ENCODE peak calls at places on chromosomes 13 and 19, in eight cellular contexts. D is pancreas, R is GM20000, T is thyroid gland, O is Calu3, M is thoracic aorta, S is psoas muscle, C is progenitor cell of endocrine pancreas. Q is an unnamed sample.

GRCh38 chr19:18194554-18195238 is 1.7 kb downstream of the MPV17L2 start:
- DNase-seq in D (no peak), R (no peak), T (no peak), O (no peak), M (no peak), S (no peak), C (no peak), Q (peak; percentile 58)

GRCh38 chr19:53881482-53882390 is at the start of gene PRKCG:
- DNase-seq in D (peak; percentile 41), R (peak; percentile 68), T (no peak), O (peak; percentile 96), M (no peak), S (no peak), C (peak; percentile 68), Q (peak; percentile 54)

GRCh38 chr19:3619631-3620012 is 7.0 kb downstream of the CACTIN start:
- DNase-seq in D (no peak), R (no peak), T (no peak), O (no peak), M (no peak), S (peak; percentile 5), C (no peak), Q (no peak)

GRCh38 chr19:46967578-46968018 is 52.0 kb upstream of the NPAS1 start:
- DNase-seq in D (no peak), R (no peak), T (peak; percentile 91), O (no peak), M (no peak), S (peak; percentile 71), C (no peak), Q (no peak)

GRCh38 chr19:48872884-48873475 is 759 bp downstream of the PPP1R15A start:
- DNase-seq in D (peak; percentile 86), R (peak; percentile 85), T (peak; percentile 89), O (peak; percentile 91), M (peak; percentile 86), S (peak; percentile 84), C (peak; percentile 37), Q (peak; percentile 80)

GRCh38 chr13:39051157-39051556 is 12.9 kb downstream of the NHLRC3 start:
- DNase-seq in D (no peak), R (peak; percentile 17), T (no peak), O (no peak), M (no peak), S (no peak), C (no peak), Q (peak; percentile 23)

GRCh38 chr13:111394211-111394922 is 73.9 kb downstream of the TEX29 start:
- DNase-seq in D (no peak), R (no peak), T (no peak), O (no peak), M (no peak), S (no peak), C (no peak), Q (no peak)

GRCh38 chr19:35363001-35363590 is 4.8 kb downstream of the FFAR3 start:
- DNase-seq in D (no peak), R (no peak), T (no peak), O (no peak), M (no peak), S (no peak), C (no peak), Q (no peak)

GRCh38 chr19:11738746-11739620 is at the start of gene ZNF823:
- DNase-seq in D (peak; percentile 100), R (peak; percentile 96), T (peak; percentile 100), O (peak; percentile 97), M (peak; percentile 98), S (peak; percentile 97), C (peak; percentile 99), Q (peak; percentile 95)

GRCh38 chr13:24161980-24162517 is 1.5 kb downstream of the SPATA13 start:
- DNase-seq in D (peak; percentile 60), R (no peak), T (peak; percentile 36), O (peak; percentile 32), M (no peak), S (no peak), C (no peak), Q (no peak)

GRCh38 chr19:37778613-37779138 is 710 bp downstream of the ZNF573 start:
- DNase-seq in D (no peak), R (no peak), T (no peak), O (no peak), M (no peak), S (no peak), C (no peak), Q (no peak)

GRCh38 chr19:37779139-37780035 is at the start of gene ZNF573:
- DNase-seq in D (peak; percentile 85), R (peak; percentile 87), T (peak; percentile 79), O (peak; percentile 86), M (peak; percentile 42), S (peak; percentile 82), C (peak; percentile 60), Q (peak; percentile 89)
- TF ChIP-seq CTCF in D (no peak), R (no peak), T (peak; percentile 28), O (no peak), M (no peak), S (peak; percentile 23), C (peak; percentile 39), Q (no peak)

GRCh38 chr19:13212759-13213330 is 62.6 kb downstream of the IER2 start:
- DNase-seq in D (peak; percentile 48), R (peak; percentile 70), T (peak; percentile 43), O (peak; percentile 53), M (no peak), S (peak; percentile 57), C (no peak), Q (peak; percentile 65)
- TF ChIP-seq CTCF in D (peak; percentile 31), R (peak; percentile 56), T (peak; percentile 37), O (peak; percentile 41), M (peak; percentile 30), S (no peak), C (peak; percentile 58), Q (peak; percentile 83)

GRCh38 chr13:33069365-33069764 is 53.1 kb downstream of the KL start:
- DNase-seq in D (no peak), R (peak; percentile 25), T (no peak), O (no peak), M (no peak), S (no peak), C (no peak), Q (no peak)
- TF ChIP-seq CTCF in D (no peak), R (peak; percentile 30), T (peak; percentile 43), O (no peak), M (no peak), S (peak; percentile 13), C (no peak), Q (no peak)

DNA sequence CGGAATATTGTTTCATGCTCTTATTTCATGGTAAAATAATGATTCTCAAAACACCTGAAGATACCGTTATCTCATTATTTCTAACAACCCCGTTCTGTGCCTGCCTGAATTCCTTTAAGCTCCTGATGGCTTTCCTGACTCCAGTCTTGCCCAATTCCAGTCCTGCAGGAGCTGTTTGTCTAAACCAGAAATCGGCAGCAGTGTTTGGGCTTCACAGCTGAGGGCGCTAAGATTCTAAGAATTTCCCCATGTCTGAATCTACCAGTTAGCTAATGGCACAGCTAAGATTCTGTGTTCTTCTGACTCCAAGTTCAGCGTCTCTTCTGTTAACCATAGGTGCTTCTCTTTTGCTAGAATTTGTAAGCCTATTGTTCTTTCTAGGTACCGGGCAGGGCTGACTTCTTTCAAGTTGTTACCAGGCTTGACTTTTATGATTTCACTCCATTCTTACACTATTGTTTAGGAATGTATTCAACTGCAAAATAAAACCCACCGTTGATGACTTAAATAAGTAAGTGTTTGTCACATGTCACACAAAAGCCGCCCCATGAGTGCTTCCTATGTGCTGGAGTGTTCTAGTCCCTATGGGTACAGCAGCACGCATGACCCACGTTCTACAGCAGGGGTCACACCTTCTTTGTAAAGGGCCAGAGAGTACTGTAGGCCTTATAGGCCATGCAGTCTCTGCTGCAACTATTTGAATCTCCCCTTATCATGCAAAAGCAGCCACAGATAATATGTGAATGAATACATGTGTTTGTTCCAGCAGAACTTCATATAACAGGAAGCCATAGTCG is 168.2 kb upstream of the RNF113B start:
- DNase-seq in D (no peak), R (no peak), T (no peak), O (no peak), M (no peak), S (no peak), C (no peak), Q (no peak)
- TF ChIP-seq CTCF in D (no peak), R (no peak), T (no peak), O (no peak), M (no peak), S (no peak), C (peak; percentile 14), Q (no peak)